ENCODE peak calls at places on chromosomes 11 and 22, in nine cellular contexts. X is EL; S is skeletal muscle cell; V is activated CD4-positive, CD25-positive, alpha-beta regulatory T cell; I is progenitor cell of endocrine pancreas; Q is IMR-90; U is NCI-H2081; T is fibroblast of villous mesenchyme; P is stimulated activated naive CD4-positive, alpha-beta T cell. N is an unnamed sample.

GRCh38 chr11:27698872-27699241 is 1.4 kb downstream of the BDNF start:
- DNase-seq in P (no peak), S (peak; percentile 72), T (peak; percentile 93), X (peak; percentile 95), I (peak; percentile 84), V (no peak), U (peak; percentile 72), Q (peak; percentile 92), N (peak; percentile 56)

GRCh38 chr22:29218758-29219408 is 13.2 kb downstream of the EMID1 start:
- DNase-seq in X (no peak), S (no peak), T (no peak), V (no peak), P (no peak), U (no peak), I (no peak), Q (no peak), N (no peak)

GRCh38 chr22:43242627-43243026 is 55.7 kb upstream of the TTLL12 start:
- DNase-seq in Q (no peak), S (no peak), P (no peak), U (peak; percentile 0), X (no peak), V (no peak), T (no peak), I (no peak), N (no peak)

GRCh38 chr11:127493330-127493729 is 492.8 kb upstream of the KIRREL3 start:
- DNase-seq in X (peak; percentile 13), I (no peak), V (no peak), T (peak; percentile 1), Q (peak; percentile 19), P (no peak), S (no peak), U (peak; percentile 50), N (no peak)

GRCh38 chr22:46774456-46775363 is 12.3 kb downstream of the TBC1D22A start:
- DNase-seq in X (no peak), T (no peak), P (no peak), V (no peak), Q (no peak), U (no peak), I (no peak), S (no peak), N (peak; percentile 29)

GRCh38 chr11:47057374-47057773 is 119.3 kb downstream of the ARFGAP2 start:
- DNase-seq in T (peak; percentile 45), P (no peak), Q (no peak), S (no peak), I (no peak), X (no peak), U (no peak), V (no peak), N (no peak)

GRCh38 chr11:69351460-69351859 is 57.5 kb downstream of the MYEOV start:
- DNase-seq in P (no peak), I (no peak), Q (peak; percentile 85), S (no peak), T (peak; percentile 48), U (no peak), V (no peak), X (peak; percentile 83), N (no peak)

GRCh38 chr11:61747389-61748285 is 4.8 kb upstream of the MYRF start:
- DNase-seq in P (no peak), I (peak; percentile 81), U (peak; percentile 16), S (no peak), X (peak; percentile 65), Q (peak; percentile 59), V (no peak), T (peak; percentile 58), N (peak; percentile 37)

GRCh38 chr11:130522284-130522961 is 74.0 kb downstream of the ADAMTS15 start:
- DNase-seq in U (no peak), T (peak; percentile 98), S (peak; percentile 86), I (peak; percentile 23), X (peak; percentile 90), V (no peak), P (no peak), Q (peak; percentile 97), N (no peak)

GRCh38 chr11:69437001-69437875 is 44.2 kb upstream of the LINC01488 start:
- DNase-seq in S (peak; percentile 25), P (no peak), V (no peak), I (peak; percentile 60), U (no peak), Q (no peak), X (peak; percentile 66), T (no peak), N (no peak)

GRCh38 chr22:30732426-30732825 is 37.8 kb downstream of the OSBP2 start:
- DNase-seq in P (no peak), Q (no peak), S (no peak), V (no peak), T (no peak), U (no peak), I (no peak), X (no peak), N (no peak)

GRCh38 chr11:88297320-88298263 is 39.9 kb downstream of the CTSC start:
- DNase-seq in X (no peak), I (peak; percentile 32), U (peak; percentile 49), S (no peak), P (no peak), V (no peak), T (no peak), Q (no peak), N (no peak)

GRCh38 chr22:49312601-49313000 is 515.1 kb downstream of the BRD1 start:
- DNase-seq in S (no peak), Q (no peak), P (no peak), U (no peak), T (no peak), V (no peak), I (no peak), X (no peak), N (no peak)

GRCh38 chr11:47355283-47356128 is 3.0 kb upstream of the MYBPC3 start:
- DNase-seq in Q (peak; percentile 88), X (peak; percentile 91), I (peak; percentile 97), P (no peak), S (peak; percentile 60), U (peak; percentile 92), T (peak; percentile 94), V (no peak), N (no peak)

GRCh38 chr22:28911777-28912669 is 28.7 kb downstream of the ZNRF3 start:
- DNase-seq in X (peak; percentile 15), I (no peak), V (no peak), T (peak; percentile 81), P (no peak), S (no peak), U (no peak), Q (peak; percentile 65), N (no peak)

GRCh38 chr22:19607198-19608113 is 83.2 kb upstream of the CLDN5 start:
- DNase-seq in U (peak; percentile 97), X (no peak), S (no peak), Q (peak; percentile 8), T (no peak), P (peak; percentile 75), I (no peak), V (peak; percentile 20), N (peak; percentile 12)

GRCh38 chr11:110782616-110783015 is 70.4 kb upstream of the ARHGAP20 start:
- DNase-seq in Q (peak; percentile 22), V (no peak), U (no peak), X (no peak), P (no peak), S (no peak), I (no peak), T (no peak), N (no peak)

GRCh38 chr11:103406357-103406756 is 297.1 kb downstream of the DYNC2H1 start:
- DNase-seq in V (no peak), X (no peak), S (no peak), T (no peak), U (no peak), Q (no peak), P (no peak), I (no peak), N (no peak)

GRCh38 chr11:94835571-94835970 is 67.4 kb downstream of the AMOTL1 start:
- DNase-seq in X (peak; percentile 39), V (no peak), S (peak; percentile 12), U (no peak), P (no peak), Q (peak; percentile 70), I (no peak), T (peak; percentile 71), N (no peak)

GRCh38 chr11:20360650-20361049 is 2.9 kb upstream of the HTATIP2 start:
- DNase-seq in X (peak; percentile 41), V (no peak), Q (peak; percentile 55), T (peak; percentile 65), I (no peak), P (peak; percentile 21), S (no peak), U (no peak), N (peak; percentile 19)

GRCh38 chr11:2366271-2366670 is 10.8 kb upstream of the CD81 start:
- DNase-seq in I (no peak), U (no peak), Q (no peak), T (no peak), X (no peak), P (no peak), V (no peak), S (no peak), N (no peak)

GRCh38 chr11:2377511-2378443 is 667 bp downstream of the CD81 start:
- DNase-seq in X (peak; percentile 51), T (peak; percentile 59), U (peak; percentile 4), V (peak; percentile 33), I (peak; percentile 37), S (no peak), Q (peak; percentile 33), P (no peak), N (peak; percentile 68)

GRCh38 chr11:125233116-125233515 is 68.6 kb downstream of the PKNOX2 start:
- DNase-seq in X (no peak), P (no peak), V (no peak), I (no peak), T (no peak), U (no peak), Q (no peak), S (no peak), N (no peak)

GRCh38 chr11:14905104-14906033 is 13.3 kb upstream of the CYP2R1 start:
- DNase-seq in P (peak; percentile 71), U (no peak), V (peak; percentile 58), X (peak; percentile 30), S (no peak), I (no peak), T (peak; percentile 33), Q (peak; percentile 10), N (peak; percentile 76)

GRCh38 chr22:50567721-50568252 is 5.1 kb upstream of the SYCE3 start:
- DNase-seq in S (no peak), Q (no peak), X (no peak), U (no peak), V (no peak), T (no peak), P (no peak), I (no peak), N (no peak)

GRCh38 chr22:19176732-19177131 is 1.8 kb downstream of the SLC25A1 start:
- DNase-seq in P (no peak), X (no peak), Q (no peak), U (no peak), S (no peak), I (no peak), V (no peak), T (no peak), N (no peak)

GRCh38 chr11:128412847-128413791 is 174.2 kb downstream of the ETS1 start:
- DNase-seq in P (no peak), Q (peak; percentile 74), S (no peak), V (no peak), X (no peak), I (no peak), T (no peak), U (no peak), N (no peak)

GRCh38 chr11:18093946-18094345 is 11.9 kb downstream of the SAAL1 start:
- DNase-seq in T (no peak), Q (no peak), V (no peak), U (no peak), I (no peak), P (no peak), S (no peak), X (no peak), N (no peak)

GRCh38 chr22:18990355-18991137 is 54.5 kb upstream of the PRODH start:
- DNase-seq in T (no peak), V (no peak), Q (no peak), S (no peak), X (no peak), P (no peak), I (no peak), U (no peak), N (no peak)

GRCh38 chr11:133928628-133929059 is 28.1 kb downstream of the IGSF9B start:
- DNase-seq in V (no peak), U (peak; percentile 75), X (peak; percentile 22), I (no peak), P (no peak), S (no peak), Q (no peak), T (peak; percentile 74), N (peak; percentile 69)

GRCh38 chr11:129312741-129313587 is 62.7 kb upstream of the BARX2 start:
- DNase-seq in U (no peak), P (no peak), T (no peak), X (no peak), I (no peak), V (no peak), S (no peak), Q (peak; percentile 27), N (no peak)

N was measured in activated naive CD4-positive, alpha-beta T cell treated with Interleukin-2 at 50 U/mL for 16 hours.